ENCODE peak calls at places on chromosomes 4 and X, in four cellular contexts. F, Q, I and V are unnamed samples.

GRCh38 chrX:72026341-72027023 is 105.2 kb downstream of the RTL5 start:
- DNase-seq in F (no peak), I (no peak), Q (no peak), V (no peak)

GRCh38 chr4:106080376-106080775 is 185.1 kb downstream of the NPNT start:
- DNase-seq in F (no peak), I (no peak), Q (no peak), V (no peak)

GRCh38 chr4:37392540-37393255 is 148.2 kb downstream of the NWD2 start:
- DNase-seq in I (peak), F (no peak), Q (no peak), V (no peak)

GRCh38 chr4:81454498-81454897 is 17.2 kb downstream of the RASGEF1B start:
- DNase-seq in Q (no peak), I (no peak), F (no peak), V (peak)

GRCh38 chrX:131746491-131746968 is 202.7 kb downstream of the OR13H1 start:
- DNase-seq in I (no peak), F (peak), Q (peak), V (no peak)

GRCh38 chrX:36414056-36414455 is 494.5 kb downstream of the CFAP47 start:
- DNase-seq in I (no peak), Q (no peak), F (no peak), V (no peak)

GRCh38 chr4:140266958-140267568 is 106.4 kb upstream of the SCOC start:
- DNase-seq in I (no peak), F (no peak), Q (no peak), V (no peak)

GRCh38 chrX:16903274-16904019 is 33.3 kb upstream of the RBBP7 start:
- DNase-seq in Q (peak), F (no peak), I (no peak), V (peak)

GRCh38 chrX:42746606-42747005 is 31.4 kb downstream of the PPP1R2C start:
- DNase-seq in I (peak), F (no peak), Q (no peak), V (peak)

GRCh38 chrX:44748014-44748413 is 95.8 kb upstream of the DUSP21 start:
- DNase-seq in Q (no peak), F (peak), I (no peak), V (no peak)

GRCh38 chrX:86171366-86171765 is 23.1 kb downstream of the DACH2 start:
- DNase-seq in F (peak), Q (no peak), I (peak), V (peak)

GRCh38 chrX:1673337-1673736 is 58.5 kb downstream of the ASMT start:
- DNase-seq in I (peak), F (peak), Q (no peak), V (peak)

GRCh38 chr4:171847751-171848150 is 34.5 kb downstream of the GALNTL6 start:
- DNase-seq in I (no peak), Q (no peak), F (no peak), V (no peak)

GRCh38 chr4:3269105-3269927 is 20.4 kb downstream of the MSANTD1 start:
- DNase-seq in I (no peak), Q (no peak), F (no peak), V (no peak)

GRCh38 chrX:65578346-65578745 is 43.8 kb upstream of the LAS1L start:
- DNase-seq in Q (no peak), I (no peak), F (no peak), V (no peak)

GRCh38 chrX:53266914-53267313 is 14.5 kb downstream of the IQSEC2 start:
- DNase-seq in Q (no peak), I (no peak), F (no peak), V (peak)

GRCh38 chr4:112058433-112058832 is 86.8 kb upstream of the FAM241A start:
- DNase-seq in F (no peak), I (peak), Q (no peak), V (no peak)

GRCh38 chr4:75584067-75584466 is 28.2 kb downstream of the ODAPH start:
- DNase-seq in F (no peak), I (peak), Q (no peak), V (no peak)

GRCh38 chr4:71460368-71460767 is 121.5 kb downstream of the SLC4A4 start:
- DNase-seq in F (peak), Q (no peak), I (no peak), V (no peak)

GRCh38 chrX:10039821-10040793 is 72.9 kb downstream of the CLDN34 start:
- DNase-seq in Q (no peak), I (peak), F (peak), V (no peak)

GRCh38 chr4:56876264-56876663 is 31.4 kb upstream of the REST start:
- DNase-seq in F (no peak), Q (no peak), I (no peak), V (no peak)

GRCh38 chr4:84681488-84682274 is 98.8 kb downstream of the CDS1 start:
- DNase-seq in F (no peak), I (peak), Q (no peak), V (peak)

GRCh38 chr4:155441475-155441874 is 64.7 kb upstream of the MAP9 start:
- DNase-seq in I (no peak), Q (no peak), F (no peak), V (no peak)

GRCh38 chr4:109588176-109588575 is 28.1 kb downstream of the MCUB start:
- DNase-seq in F (no peak), I (no peak), Q (peak), V (no peak)

GRCh38 chrX:107710617-107711391 is 64.8 kb downstream of the TSC22D3 start:
- DNase-seq in I (peak), F (peak), Q (peak), V (peak)

GRCh38 chr4:10765386-10765785 is 80.8 kb upstream of the CLNK start:
- DNase-seq in F (no peak), I (no peak), Q (no peak), V (no peak)

GRCh38 chr4:3512279-3512678 is 19.9 kb downstream of the LRPAP1 start:
- DNase-seq in Q (no peak), I (no peak), F (no peak), V (no peak)

GRCh38 chr4:176671532-176671931 is 121.2 kb downstream of the VEGFC start:
- DNase-seq in Q (no peak), I (no peak), F (no peak), V (peak)

GRCh38 chrX:26262121-26262523 is 46.2 kb downstream of the MAGEB5 start:
- DNase-seq in F (peak), I (peak), Q (no peak), V (no peak)

GRCh38 chr4:110624016-110624770 is 1.3 kb upstream of the PITX2 start:
- DNase-seq in Q (no peak), F (no peak), I (no peak), V (no peak)

GRCh38 chr4:158169516-158169915 is 3.3 kb downstream of the GASK1B start:
- DNase-seq in I (peak), F (no peak), Q (no peak), V (no peak)

GRCh38 chr4:184386271-184386781 is 88.0 kb downstream of the IRF2 start:
- DNase-seq in F (no peak), I (no peak), Q (no peak), V (no peak)

GRCh38 chr4:145938618-145939177 is at the start of gene ZNF827:
- DNase-seq in F (peak), I (peak), Q (peak), V (peak)

GRCh38 chrX:19794690-19795089 is 92.7 kb downstream of the SH3KBP1 start:
- DNase-seq in Q (no peak), I (peak), F (no peak), V (no peak)

GRCh38 chrX:144715356-144715755 is 531.9 kb upstream of the SPANXN1 start:
- DNase-seq in I (no peak), F (no peak), Q (no peak), V (no peak)

GRCh38 chrX:139559383-139560042 is 29.0 kb downstream of the F9 start:
- DNase-seq in Q (peak), F (peak), I (peak), V (peak)

GRCh38 chrX:123188081-123188480 is 4.0 kb downstream of the GRIA3 start:
- DNase-seq in Q (no peak), F (no peak), I (no peak), V (no peak)

GRCh38 chr4:3682236-3683076 is 83.7 kb upstream of the ADRA2C start:
- DNase-seq in I (no peak), F (no peak), Q (no peak), V (no peak)

GRCh38 chr4:3499710-3500109 is 32.5 kb downstream of the LRPAP1 start:
- DNase-seq in F (no peak), Q (no peak), I (no peak), V (no peak)

GRCh38 chrX:23883737-23884354 is 23.9 kb downstream of the APOO start:
- DNase-seq in I (peak), F (peak), Q (no peak), V (peak)
- TF ChIP-seq MYC in I (no peak), F (no peak), Q (no peak), V (no peak)

DNA sequence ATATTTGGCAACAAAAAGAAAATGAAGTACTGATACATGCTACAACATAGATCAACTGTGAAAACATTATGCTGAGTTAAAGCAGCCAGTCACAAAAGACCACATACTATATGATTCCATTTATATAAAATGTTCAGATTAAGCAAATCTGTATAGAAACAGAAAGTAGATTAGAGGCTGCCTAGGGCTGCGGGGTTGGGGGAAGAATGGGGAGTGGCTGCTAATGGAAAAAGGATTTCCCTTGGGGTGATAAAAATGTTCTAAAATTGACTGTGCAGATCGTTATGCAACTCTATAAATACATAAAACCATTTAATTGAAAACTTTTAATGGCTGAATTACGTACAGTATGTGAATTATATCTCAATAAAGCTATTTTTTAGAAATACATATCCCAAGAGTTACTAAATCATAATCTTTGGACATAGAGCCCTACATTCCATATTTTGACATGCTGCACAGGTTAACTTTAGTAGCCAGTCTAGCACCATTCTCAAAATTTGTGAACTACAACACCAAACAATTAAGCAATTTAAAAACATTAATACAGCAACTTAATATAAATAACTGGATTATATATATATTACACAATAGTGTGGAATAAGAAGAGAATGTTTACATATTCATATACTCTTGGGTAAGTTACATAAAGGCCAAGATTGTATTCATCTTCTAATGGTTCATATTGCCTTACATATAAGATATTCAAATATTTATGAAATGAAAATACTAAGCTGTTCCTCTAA is 46.6 kb downstream of the NEK1 start:
- DNase-seq in F (no peak), I (no peak), Q (no peak), V (no peak)
- H3K4me3 ChIP-seq in F (no peak), I (no peak), Q (no peak), V (no peak)

GRCh38 chrX:119235872-119236598 is at the start of gene PGRMC1:
- DNase-seq in Q (peak), I (peak), F (peak), V (peak)
- TF ChIP-seq MYC in Q (no peak), I (no peak), F (no peak), V (peak)

DNA sequence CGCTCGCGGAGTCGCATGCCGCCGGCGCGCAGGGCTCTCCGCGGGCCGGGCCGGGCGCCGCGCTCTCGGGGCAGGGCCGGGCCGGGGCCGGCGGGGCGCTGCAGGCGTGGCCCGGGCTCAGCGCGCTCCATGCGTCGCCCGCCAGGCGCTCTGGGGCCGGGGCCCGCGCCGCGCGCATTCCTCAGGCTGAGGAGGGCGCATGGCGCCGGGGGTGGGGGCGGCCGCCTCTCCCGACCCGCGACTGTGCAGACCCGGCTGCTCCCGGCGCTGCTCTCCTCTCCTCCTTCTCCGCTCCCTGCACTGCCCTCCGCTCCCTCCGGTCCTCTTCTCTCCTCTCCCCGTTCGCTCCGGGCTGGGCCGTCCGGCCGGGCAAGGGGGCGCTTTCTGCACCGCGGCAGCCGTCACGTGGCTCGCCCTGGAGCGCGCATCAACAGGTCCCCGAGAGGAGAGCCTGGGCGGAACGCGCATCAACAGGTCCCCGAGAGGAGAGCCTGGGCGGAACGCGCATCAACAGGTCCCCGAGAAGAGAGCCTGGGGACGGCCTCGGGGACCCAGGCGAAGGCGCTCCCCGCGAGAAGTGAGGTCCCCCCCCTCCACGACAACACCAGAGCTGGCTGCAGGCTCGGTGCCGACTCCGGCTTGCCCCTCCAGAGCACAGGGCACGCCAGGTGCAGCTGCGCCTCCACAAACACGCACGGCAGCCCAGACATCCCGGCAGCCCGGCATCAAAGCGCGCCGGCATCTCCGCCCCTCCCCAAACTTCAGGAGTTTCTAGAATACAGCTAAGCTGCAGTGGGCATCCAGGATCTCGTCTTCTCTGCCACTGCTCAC is 12.9 kb downstream of the PPP2R3B start:
- DNase-seq in F (peak), Q (no peak), I (peak), V (no peak)
- H3K4me3 ChIP-seq in F (peak), Q (no peak), I (peak), V (no peak)

DNA sequence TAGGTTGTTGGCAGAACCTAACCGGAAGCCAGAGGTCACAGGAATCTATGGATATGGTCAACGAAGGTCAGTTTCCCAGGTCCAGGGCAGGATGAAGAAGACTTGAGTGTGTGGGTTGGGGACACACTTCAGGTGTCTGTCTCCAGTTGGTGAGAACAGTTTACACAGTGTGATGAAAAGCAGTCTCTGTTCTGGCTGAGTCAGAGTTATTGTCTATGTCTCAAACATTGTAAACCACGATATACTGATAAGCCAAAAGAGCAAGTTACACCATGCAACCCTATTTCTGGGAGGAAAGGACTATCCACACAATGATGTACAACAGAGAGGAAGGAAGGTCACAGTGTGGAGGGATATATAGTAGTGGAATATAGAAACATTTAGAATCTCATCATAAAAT is 187.1 kb upstream of the C1QTNF7 start:
- DNase-seq in F (no peak), Q (no peak), I (no peak), V (peak)
- TF ChIP-seq MYC in F (no peak), Q (no peak), I (no peak), V (no peak)

DNA sequence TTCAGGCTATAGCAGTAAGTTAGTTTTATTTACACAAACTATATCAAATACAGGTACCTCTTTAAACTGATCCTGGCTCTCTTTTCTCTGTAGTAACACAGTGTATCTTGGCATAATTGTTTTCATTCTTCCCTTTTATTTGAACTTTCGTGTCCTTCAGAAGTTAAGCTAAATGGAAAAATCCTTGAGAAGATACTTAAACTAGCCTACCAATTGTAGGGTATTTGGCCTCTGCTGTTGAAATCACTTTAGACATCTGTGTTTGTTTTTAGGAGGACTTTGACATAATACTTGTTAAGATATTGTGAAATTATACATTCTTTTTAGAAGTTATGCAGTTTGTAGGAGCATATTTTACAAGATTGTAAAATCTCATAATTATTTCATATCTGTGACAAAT is 90.3 kb upstream of the GK2 start:
- DNase-seq in F (no peak), Q (no peak), I (no peak), V (no peak)
- H3K4me3 ChIP-seq in F (no peak), Q (no peak), I (no peak), V (no peak)

GRCh38 chr4:153485374-153485773 is 19.2 kb downstream of the TMEM131L start:
- DNase-seq in I (no peak), Q (no peak), F (no peak), V (no peak)
- TF ChIP-seq MYC in I (no peak), Q (no peak), F (no peak), V (no peak)

GRCh38 chrX:149036086-149036485 is 469.0 kb downstream of the IDS start:
- DNase-seq in I (no peak), F (no peak), Q (no peak), V (peak)
- H3K4me3 ChIP-seq in I (no peak), F (no peak), Q (no peak), V (no peak)

DNA sequence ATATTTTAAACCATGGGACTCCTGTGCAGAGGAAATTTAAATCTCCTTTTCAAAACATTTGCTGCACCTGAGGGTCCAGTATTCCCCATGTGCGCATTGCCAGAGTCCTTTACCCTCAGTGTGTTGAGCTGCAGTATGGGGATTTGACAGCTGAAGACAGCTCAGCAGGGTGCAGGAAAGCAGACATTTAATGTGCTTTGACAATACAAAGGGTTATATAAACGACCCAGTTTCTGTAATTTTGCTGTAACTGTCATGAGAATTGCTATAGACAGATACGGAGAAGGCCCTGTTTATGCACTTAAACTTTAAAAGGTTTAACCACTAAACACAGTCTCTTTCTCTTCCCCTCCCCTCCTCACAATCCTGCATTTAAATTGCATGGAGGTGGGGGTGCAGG is 393.4 kb downstream of the MID1IP1 start:
- DNase-seq in I (no peak), Q (no peak), F (no peak), V (no peak)
- TF ChIP-seq MYC in I (no peak), Q (no peak), F (no peak), V (no peak)